ENCODE peak calls at places on chromosome 18, in eight cellular contexts. T is lower leg skin, W is NCI-H2081, I is fibroblast of the aortic adventitia, U is glomerular endothelial cell, Q is aorta, G is M059J, Y is head of caudate nucleus. L is an unnamed sample.

GRCh38 chr18:3209859-3210569 is 9.8 kb downstream of the MYOM1 start:
- DNase-seq in I (no peak), G (peak), U (no peak), W (no peak), Q (no peak), T (no peak), Y (no peak), L (peak)

GRCh38 chr18:23669202-23669766 is 6.6 kb upstream of the ANKRD29 start:
- DNase-seq in G (no peak), I (no peak), T (no peak), U (no peak), Q (no peak), Y (no peak), W (no peak), L (no peak)

GRCh38 chr18:47265197-47265596 is 13.7 kb upstream of the SKOR2 start:
- DNase-seq in I (peak), U (no peak), Y (no peak), T (no peak), G (peak), Q (no peak), W (no peak), L (peak)

GRCh38 chr18:24369420-24369819 is 28.2 kb downstream of the OSBPL1A start:
- DNase-seq in T (no peak), G (no peak), Q (no peak), Y (no peak), W (no peak), I (no peak), U (no peak), L (no peak)

GRCh38 chr18:48293954-48294893 is 115.0 kb downstream of the ZBTB7C start:
- DNase-seq in T (peak), Q (no peak), G (peak), U (no peak), I (no peak), Y (no peak), W (peak), L (no peak)

GRCh38 chr18:48139427-48140347 is 209.2 kb upstream of the SMAD2 start:
- DNase-seq in Q (no peak), U (no peak), I (no peak), T (no peak), G (peak), W (peak), Y (no peak), L (no peak)

GRCh38 chr18:61616111-61616610 is 276.6 kb downstream of the RNF152 start:
- DNase-seq in U (no peak), T (no peak), G (no peak), Q (no peak), Y (no peak), W (no peak), I (no peak), L (no peak)

GRCh38 chr18:58466636-58467205 is 162.2 kb downstream of the ALPK2 start:
- DNase-seq in Q (no peak), Y (no peak), G (no peak), T (no peak), I (no peak), U (no peak), W (no peak), L (no peak)

GRCh38 chr18:58208207-58208944 is 164.3 kb downstream of the NEDD4L start:
- DNase-seq in G (peak), T (no peak), Y (no peak), W (no peak), Q (no peak), U (no peak), I (no peak), L (peak)

GRCh38 chr18:44679056-44679911 is 1.4 kb upstream of the SETBP1 start:
- DNase-seq in Y (peak), T (peak), W (peak), U (no peak), G (peak), Q (peak), I (peak), L (peak)

GRCh38 chr18:50674307-50674706 is 114.4 kb downstream of the MAPK4 start:
- DNase-seq in T (peak), U (no peak), Y (no peak), G (no peak), W (no peak), Q (no peak), I (no peak), L (no peak)